ENCODE peak calls at places on chromosomes 1 and 21, in four cellular contexts. B is chondrocyte, L is AG10803, S is left ventricle myocardium inferior. I is an unnamed sample.

GRCh38 chr1:14565076-14565475 is 33.4 kb upstream of the KAZN start:
- DNase-seq in L (no peak), S (no peak), B (no peak), I (no peak)

GRCh38 chr1:232127190-232127589 is 500.6 kb downstream of the DISC1 start:
- DNase-seq in B (no peak), S (no peak), L (peak), I (no peak)

GRCh38 chr21:44836666-44837471 is 19.0 kb upstream of the SUMO3 start:
- DNase-seq in L (peak), B (peak), S (no peak), I (peak)

GRCh38 chr1:91891969-91892368 is 6.0 kb upstream of the TGFBR3 start:
- DNase-seq in B (no peak), S (no peak), L (peak), I (no peak)

GRCh38 chr1:77313491-77313890 is 31.7 kb downstream of the AK5 start:
- DNase-seq in L (no peak), B (no peak), S (no peak), I (no peak)

GRCh38 chr1:84377480-84378095 is 20.7 kb upstream of the DNASE2B start:
- DNase-seq in S (no peak), L (peak), B (no peak), I (no peak)

GRCh38 chr1:206975313-206975712 is 5.1 kb upstream of the FCAMR start:
- DNase-seq in S (no peak), B (no peak), L (no peak), I (no peak)

GRCh38 chr1:108117908-108118902 is 81.9 kb downstream of the SLC25A24 start:
- DNase-seq in L (peak), S (no peak), B (no peak), I (no peak)

GRCh38 chr1:49060766-49061165 is 284.1 kb upstream of the BEND5 start:
- DNase-seq in S (no peak), L (peak), B (no peak), I (no peak)

GRCh38 chr1:196209265-196209664 is 399.0 kb downstream of the KCNT2 start:
- DNase-seq in B (no peak), S (no peak), L (peak), I (no peak)

DNA sequence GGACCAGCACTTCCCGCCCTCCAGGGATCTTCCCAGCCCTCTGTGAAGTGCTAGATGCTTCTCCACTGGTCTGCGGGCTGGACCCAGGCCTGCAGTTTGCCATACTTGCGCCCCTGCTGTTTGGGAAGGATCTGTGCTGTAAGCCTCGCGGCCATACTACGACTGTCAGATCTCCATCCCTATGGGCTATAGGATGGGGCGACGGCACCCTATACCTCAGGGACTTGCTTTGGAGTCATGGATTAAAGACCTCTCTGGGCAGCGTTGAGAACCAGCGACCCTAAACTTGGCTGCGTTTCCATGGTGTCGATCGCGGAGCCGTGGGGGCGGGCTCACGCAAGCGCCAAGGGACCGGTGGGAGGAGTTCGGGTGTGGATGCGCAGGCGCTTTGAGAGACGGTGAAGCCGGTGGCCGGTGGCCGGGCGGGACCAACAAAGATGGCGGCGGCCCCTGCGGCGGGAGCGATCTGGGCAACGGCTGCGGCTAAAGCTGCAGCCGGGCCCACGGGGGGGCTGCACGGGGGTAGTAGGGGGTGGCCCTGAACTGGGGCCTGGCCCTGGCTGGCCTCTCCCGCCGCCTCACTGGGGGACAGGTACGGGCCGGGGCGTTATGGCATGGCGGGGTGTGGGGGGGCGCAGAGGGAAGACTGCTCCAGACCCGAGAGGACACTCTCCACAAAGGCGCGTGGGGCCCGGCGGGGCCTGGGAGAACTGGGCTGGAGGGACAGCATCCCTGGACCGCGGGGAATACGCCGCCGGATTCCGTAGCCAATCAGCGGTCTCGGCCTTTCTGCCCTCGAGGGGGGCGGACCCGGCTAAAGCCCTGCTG is at the start of gene USP21:
- DNase-seq in S (peak), B (peak), L (peak), I (peak)
- TF ChIP-seq CTCF in S (peak), B (peak), L (peak), I (no peak)

GRCh38 chr21:29870814-29871213 is 69.0 kb downstream of the GRIK1 start:
- DNase-seq in S (no peak), B (no peak), L (no peak), I (no peak)

GRCh38 chr21:29873908-29874307 is 65.9 kb downstream of the GRIK1 start:
- DNase-seq in S (no peak), B (no peak), L (no peak), I (no peak)

DNA sequence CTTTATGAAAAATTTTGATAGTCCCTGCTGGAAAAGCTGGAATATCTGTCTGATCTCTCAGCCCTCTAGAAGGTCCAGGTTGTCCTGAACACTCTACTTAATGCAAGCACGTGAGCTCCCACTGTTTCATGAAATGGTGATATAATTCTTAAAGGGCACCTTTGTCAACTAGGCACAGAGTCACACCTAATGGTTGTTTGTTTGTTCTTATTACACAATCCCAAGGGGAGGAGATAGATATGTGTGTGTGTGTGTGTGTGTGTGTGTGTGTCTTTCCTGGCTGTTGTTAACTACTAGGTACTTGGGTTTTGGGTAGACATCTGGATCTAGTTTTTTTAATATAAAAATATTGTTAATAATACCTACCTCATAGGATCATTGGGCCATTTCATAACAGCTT is 63.9 kb downstream of the GRIK1 start:
- DNase-seq in L (no peak), S (no peak), B (no peak), I (no peak)
- TF ChIP-seq CTCF in L (no peak), S (no peak), B (no peak), I (no peak)

GRCh38 chr1:65265296-65266271 is 43.8 kb upstream of the DNAJC6 start:
- DNase-seq in S (peak), B (no peak), L (peak), I (peak)

GRCh38 chr1:65267291-65268087 is 41.9 kb upstream of the DNAJC6 start:
- DNase-seq in B (no peak), S (no peak), L (no peak), I (no peak)

GRCh38 chr1:65264197-65264929 is 45.0 kb upstream of the DNAJC6 start:
- DNase-seq in B (no peak), L (peak), S (peak), I (no peak)

GRCh38 chr1:65269612-65270011 is 39.7 kb upstream of the DNAJC6 start:
- DNase-seq in B (no peak), L (no peak), S (no peak), I (no peak)

DNA sequence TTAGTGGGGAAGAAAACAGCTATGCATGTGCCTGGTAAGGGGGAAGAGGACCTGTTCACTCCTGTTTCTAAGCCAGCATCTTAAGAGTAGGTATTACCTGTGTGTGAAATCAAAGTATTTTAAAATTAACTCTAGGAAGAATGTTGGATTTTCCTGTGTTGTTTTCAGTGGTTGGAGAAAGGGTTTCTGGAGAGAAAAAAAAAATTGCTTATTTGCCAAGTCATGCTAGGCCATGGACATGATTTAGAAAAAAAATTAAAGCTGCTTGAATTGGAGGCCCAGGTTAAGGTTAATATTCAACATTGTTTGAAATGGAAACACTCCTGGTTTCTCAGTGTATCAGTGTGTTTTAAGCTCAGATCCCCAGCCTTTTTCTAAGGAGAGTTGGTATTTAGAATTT is 42.8 kb upstream of the DNAJC6 start:
- DNase-seq in S (no peak), L (no peak), B (no peak), I (no peak)
- TF ChIP-seq CTCF in S (no peak), L (no peak), B (no peak), I (no peak)

GRCh38 chr1:2459757-2460156 is 16.3 kb upstream of the PLCH2 start:
- DNase-seq in B (no peak), L (no peak), S (peak), I (no peak)
- TF ChIP-seq CTCF in B (peak), L (no peak), S (peak), I (no peak)

GRCh38 chr1:40530735-40531380 is 579 bp upstream of the ZNF684 start:
- DNase-seq in L (peak), S (no peak), B (no peak), I (no peak)
- TF ChIP-seq CTCF in L (no peak), S (no peak), B (no peak), I (no peak)

GRCh38 chr1:170885551-170885950 is 49.8 kb upstream of the MROH9 start:
- DNase-seq in B (no peak), L (peak), S (no peak), I (no peak)

GRCh38 chr1:170886460-170886859 is 48.9 kb upstream of the MROH9 start:
- DNase-seq in B (no peak), S (no peak), L (no peak), I (no peak)

GRCh38 chr1:170881268-170882265 is 53.8 kb upstream of the MROH9 start:
- DNase-seq in L (peak), S (no peak), B (no peak), I (no peak)
- TF ChIP-seq CTCF in L (peak), S (peak), B (peak), I (no peak)

GRCh38 chr1:19179597-19180271 is 30.3 kb downstream of the UBR4 start:
- DNase-seq in L (peak), B (no peak), S (no peak), I (no peak)
- TF ChIP-seq CTCF in L (peak), B (peak), S (peak), I (peak)

GRCh38 chr1:246607466-246607865 is 41.2 kb downstream of the CNST start:
- DNase-seq in L (no peak), B (no peak), S (peak), I (no peak)

GRCh38 chr1:246609632-246610031 is 43.4 kb downstream of the CNST start:
- DNase-seq in S (no peak), L (peak), B (no peak), I (no peak)

GRCh38 chr1:246613131-246613758 is 47.0 kb downstream of the CNST start:
- DNase-seq in L (no peak), B (no peak), S (no peak), I (no peak)

GRCh38 chr1:246608616-246609376 is 42.5 kb downstream of the CNST start:
- DNase-seq in S (peak), B (no peak), L (peak), I (no peak)
- TF ChIP-seq CTCF in S (peak), B (peak), L (peak), I (no peak)